ENCODE peak calls at places on chromosome 5, in five cellular contexts. B is fibroblast of mammary gland, T is BJ, I is foreskin fibroblast, C is upper lobe of right lung. P is an unnamed sample.

GRCh38 chr5:125848746-125849145 is 574.5 kb upstream of the GRAMD2B start:
- DNase-seq in I (no peak), C (no peak), B (no peak), T (no peak), P (no peak)

GRCh38 chr5:57504357-57504756 is 21.7 kb upstream of the ACTBL2 start:
- DNase-seq in C (no peak), I (no peak), T (no peak), B (no peak), P (no peak)

GRCh38 chr5:108266235-108266634 is 115.7 kb downstream of the FBXL17 start:
- DNase-seq in I (peak; percentile 13), T (no peak), B (peak; percentile 48), C (no peak), P (no peak)

GRCh38 chr5:100595152-100595811 is 60.1 kb downstream of the FAM174A start:
- DNase-seq in I (peak; percentile 93), C (no peak), B (peak; percentile 96), T (peak; percentile 76), P (peak; percentile 67)

GRCh38 chr5:2688586-2688985 is 62.9 kb downstream of the IRX2 start:
- DNase-seq in I (no peak), B (no peak), C (no peak), T (no peak), P (no peak)

GRCh38 chr5:55230086-55230629 is 3.0 kb upstream of the MCIDAS start:
- DNase-seq in C (no peak), I (no peak), B (no peak), T (no peak), P (no peak)

GRCh38 chr5:147558826-147559225 is 49.0 kb upstream of the DPYSL3 start:
- DNase-seq in T (no peak), I (peak; percentile 88), C (no peak), B (peak; percentile 79), P (peak; percentile 61)

GRCh38 chr5:98004463-98004862 is 769.0 kb upstream of the RGMB start:
- DNase-seq in I (no peak), T (no peak), B (peak; percentile 12), C (no peak), P (no peak)

GRCh38 chr5:167953151-167953788 is 338.2 kb upstream of the WWC1 start:
- DNase-seq in C (no peak), B (no peak), T (no peak), I (no peak), P (no peak)

GRCh38 chr5:169071-169727 is 22.1 kb upstream of the LRRC14B start:
- DNase-seq in B (peak; percentile 91), C (peak; percentile 86), I (peak; percentile 95), T (peak; percentile 89), P (peak; percentile 72)

GRCh38 chr5:16992444-16992843 is 56.4 kb upstream of the MYO10 start:
- DNase-seq in B (no peak), I (no peak), T (no peak), C (no peak), P (no peak)

GRCh38 chr5:89399553-89399952 is 516.6 kb upstream of the MEF2C start:
- DNase-seq in I (peak; percentile 50), T (no peak), B (peak; percentile 65), C (no peak), P (no peak)

GRCh38 chr5:178486305-178486704 is 103.9 kb downstream of the COL23A1 start:
- DNase-seq in T (no peak), I (no peak), B (no peak), C (no peak), P (no peak)

GRCh38 chr5:127920936-127921335 is 162.6 kb upstream of the SLC12A2 start:
- DNase-seq in C (no peak), B (no peak), I (no peak), T (no peak), P (no peak)
- TF ChIP-seq CTCF in C (no peak), B (no peak), I (no peak), T (no peak), P (no peak)

GRCh38 chr5:32776203-32776602 is 65.1 kb downstream of the NPR3 start:
- DNase-seq in T (no peak), I (no peak), B (no peak), C (no peak), P (no peak)

GRCh38 chr5:32779754-32780415 is 68.8 kb downstream of the NPR3 start:
- DNase-seq in C (no peak), T (no peak), I (no peak), B (no peak), P (no peak)

GRCh38 chr5:32777222-32777621 is 66.1 kb downstream of the NPR3 start:
- DNase-seq in T (no peak), I (no peak), B (no peak), C (no peak), P (no peak)

GRCh38 chr5:32778403-32778802 is 67.3 kb downstream of the NPR3 start:
- DNase-seq in T (no peak), I (no peak), B (no peak), C (no peak), P (no peak)

GRCh38 chr5:32777733-32778132 is 66.6 kb downstream of the NPR3 start:
- DNase-seq in C (no peak), T (no peak), I (no peak), B (peak; percentile 76), P (no peak)
- H3K4me3 ChIP-seq in C (no peak overlapping the region), T (no peak overlapping the region), I (no peak overlapping the region), B (no peak overlapping the region), P (no peak overlapping the region)

GRCh38 chr5:170809551-170809950 is 26.0 kb downstream of the GABRP start:
- DNase-seq in I (peak; percentile 70), T (no peak), B (peak; percentile 60), C (no peak), P (no peak)
- TF ChIP-seq CTCF in I (peak; percentile 44), T (peak; percentile 59), B (peak; percentile 45), C (peak; percentile 29), P (peak; percentile 36)

GRCh38 chr5:96067902-96068614 is 106.4 kb upstream of the ELL2 start:
- DNase-seq in T (peak; percentile 72), I (peak; percentile 92), C (no peak), B (peak; percentile 85), P (peak; percentile 80)
- H3K4me3 ChIP-seq in T (no peak overlapping the region), I (no peak overlapping the region), C (no peak overlapping the region), B (no peak overlapping the region), P (no peak overlapping the region)

GRCh38 chr5:133404724-133405123 is 207.6 kb downstream of the FSTL4 start:
- DNase-seq in I (no peak), B (peak; percentile 22), C (no peak), T (no peak), P (no peak)
- TF ChIP-seq CTCF in I (no peak), B (peak; percentile 3), C (no peak), T (no peak), P (peak; percentile 21)

GRCh38 chr5:42629284-42629683 is 127.3 kb upstream of the CCDC152 start:
- DNase-seq in C (no peak), T (no peak), I (no peak), B (no peak), P (no peak)
- H3K4me3 ChIP-seq in C (no peak overlapping the region), T (no peak overlapping the region), I (no peak overlapping the region), B (no peak overlapping the region), P (no peak overlapping the region)

GRCh38 chr5:174571662-174572397 is 152.6 kb upstream of the MSX2 start:
- DNase-seq in T (peak; percentile 82), I (peak; percentile 63), C (no peak), B (peak; percentile 88), P (peak; percentile 97)
- TF ChIP-seq CTCF in T (peak; percentile 51), I (peak; percentile 45), C (peak; percentile 24), B (peak; percentile 29), P (peak; percentile 62)

P was measured in HFF-Myc.